ENCODE peak calls at places on chromosomes 1 and 21, in five cellular contexts. N is GM23248, G is HepG2, Q is mammary epithelial cell, V is endothelial cell of umbilical vein. Z is an unnamed sample.
A peak's percentile ranks its signal among the peaks of the same experiment; 100 is the strongest.

GRCh38 chr21:42349420-42350075 is 1.2 kb downstream of the TFF2 start:
- DNase-seq in Q (no peak), G (no peak), V (no peak), N (no peak), Z (no peak)

GRCh38 chr1:15246960-15247614 is at the start of gene FHAD1:
- DNase-seq in V (peak; percentile 64), G (no peak), N (peak; percentile 55), Q (peak; percentile 62), Z (no peak)

GRCh38 chr1:246144931-246145330 is 362.1 kb downstream of the SMYD3 start:
- DNase-seq in G (no peak), N (no peak), V (no peak), Q (no peak), Z (no peak)

GRCh38 chr1:229015791-229016190 is 255.1 kb upstream of the RAB4A start:
- DNase-seq in N (no peak), Q (no peak), G (peak; percentile 41), V (no peak), Z (no peak)

GRCh38 chr1:153922076-153922837 is 515 bp downstream of the GATAD2B start:
- DNase-seq in N (peak; percentile 58), V (no peak), G (peak; percentile 51), Q (peak; percentile 74), Z (peak; percentile 79)

GRCh38 chr1:86389315-86389714 is 6.8 kb downstream of the ODF2L start:
- DNase-seq in G (no peak), Q (no peak), V (peak; percentile 21), N (no peak), Z (no peak)

GRCh38 chr1:154337253-154337894 is 12.0 kb downstream of the ATP8B2 start:
- DNase-seq in V (no peak), G (no peak), Q (no peak), N (no peak), Z (no peak)

GRCh38 chr1:186446138-186446537 is 14.8 kb downstream of the PDC start:
- DNase-seq in V (no peak), N (no peak), Q (no peak), G (no peak), Z (no peak)

GRCh38 chr1:232880354-232880753 is 70.1 kb upstream of the NTPCR start:
- DNase-seq in Q (peak; percentile 14), G (peak; percentile 5), V (peak; percentile 26), N (peak; percentile 55), Z (peak; percentile 24)

GRCh38 chr21:45828580-45829565 is 152.7 kb upstream of the COL6A1 start:
- DNase-seq in G (no peak), N (no peak), Q (no peak), V (no peak), Z (no peak)

GRCh38 chr1:55478742-55479141 is 263.6 kb upstream of the USP24 start:
- DNase-seq in V (peak; percentile 68), G (peak; percentile 20), Q (peak; percentile 21), N (peak; percentile 38), Z (no peak)

DNA sequence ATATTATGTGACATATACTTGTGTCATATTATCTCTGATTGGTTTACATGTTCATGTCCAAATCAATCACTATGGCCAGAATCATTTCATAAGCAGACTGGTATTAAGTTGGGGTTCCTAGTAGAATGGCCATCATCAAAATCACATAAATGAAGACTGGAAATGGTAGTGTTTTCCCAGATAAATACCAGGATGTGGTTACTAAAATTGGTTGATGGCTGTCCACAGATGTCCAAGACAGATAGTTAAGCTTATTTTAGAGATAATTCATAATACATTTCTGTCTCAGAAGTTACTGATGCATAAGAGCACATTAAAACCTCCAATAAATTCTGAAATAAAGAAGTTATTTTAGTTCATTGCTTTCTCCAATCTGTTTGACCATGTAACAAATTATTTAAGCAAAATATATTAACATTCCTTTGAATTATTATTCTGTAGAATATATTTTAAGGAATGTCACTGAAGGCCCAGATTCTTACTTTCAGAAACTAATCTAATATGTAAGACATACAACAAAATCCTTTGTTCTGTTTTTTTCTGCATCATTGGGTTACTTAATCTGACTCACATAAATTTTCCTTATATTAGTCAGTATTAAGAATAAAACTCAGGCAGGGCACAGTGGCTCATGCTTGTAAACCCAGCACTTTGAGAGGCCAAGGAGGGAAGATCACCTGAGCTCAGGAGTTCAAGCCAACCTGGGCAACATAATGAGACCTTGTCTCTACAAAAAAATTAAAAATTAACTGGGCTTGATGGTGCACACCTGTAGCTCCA is 483.9 kb downstream of the PTPRC start:
- DNase-seq in G (no peak), V (no peak), Q (peak; percentile 85), N (peak; percentile 82), Z (no peak)
- H3K4me2 ChIP-seq in G (no peak overlapping the region), V (no peak overlapping the region), Q (no peak overlapping the region), N (peak overlapping the region; percentile 47), Z (no peak overlapping the region)

DNA sequence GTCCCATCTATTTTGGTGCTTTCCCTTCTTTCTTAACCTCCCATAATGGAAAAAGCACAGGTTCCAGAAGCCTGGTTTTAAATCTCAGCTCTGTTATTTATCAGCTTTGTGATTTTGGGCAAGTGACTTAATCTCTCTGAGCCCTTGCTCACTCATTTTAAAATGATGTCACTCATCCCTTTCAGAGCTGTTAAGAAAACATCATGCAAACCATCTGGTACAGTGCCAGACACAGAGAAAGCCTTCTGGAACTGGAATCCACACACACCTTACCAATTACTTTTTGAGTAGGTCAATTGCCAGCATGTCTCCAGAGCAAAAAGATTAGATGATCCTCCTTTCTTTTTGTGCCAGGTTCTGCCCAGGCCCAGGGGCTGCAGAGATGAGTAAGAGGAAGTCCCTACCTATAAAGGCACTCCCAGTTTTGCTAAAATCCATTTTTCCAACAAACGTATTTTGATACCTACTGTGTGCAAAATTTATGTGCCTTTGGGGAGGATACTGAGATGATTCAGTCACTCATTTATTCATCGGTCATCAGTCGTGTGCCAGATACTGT is 61.3 kb downstream of the ROR1 start:
- DNase-seq in V (no peak), Q (peak; percentile 47), G (no peak), N (peak; percentile 22), Z (no peak)
- H3K4me1 ChIP-seq in V (no peaks in the 10 kb centered on the region), Q (peaks cover 8% of the 10 kb centered on the region), G (no peaks in the 10 kb centered on the region), N (peaks cover under 1% of the 10 kb centered on the region), Z (no peaks in the 10 kb centered on the region)

DNA sequence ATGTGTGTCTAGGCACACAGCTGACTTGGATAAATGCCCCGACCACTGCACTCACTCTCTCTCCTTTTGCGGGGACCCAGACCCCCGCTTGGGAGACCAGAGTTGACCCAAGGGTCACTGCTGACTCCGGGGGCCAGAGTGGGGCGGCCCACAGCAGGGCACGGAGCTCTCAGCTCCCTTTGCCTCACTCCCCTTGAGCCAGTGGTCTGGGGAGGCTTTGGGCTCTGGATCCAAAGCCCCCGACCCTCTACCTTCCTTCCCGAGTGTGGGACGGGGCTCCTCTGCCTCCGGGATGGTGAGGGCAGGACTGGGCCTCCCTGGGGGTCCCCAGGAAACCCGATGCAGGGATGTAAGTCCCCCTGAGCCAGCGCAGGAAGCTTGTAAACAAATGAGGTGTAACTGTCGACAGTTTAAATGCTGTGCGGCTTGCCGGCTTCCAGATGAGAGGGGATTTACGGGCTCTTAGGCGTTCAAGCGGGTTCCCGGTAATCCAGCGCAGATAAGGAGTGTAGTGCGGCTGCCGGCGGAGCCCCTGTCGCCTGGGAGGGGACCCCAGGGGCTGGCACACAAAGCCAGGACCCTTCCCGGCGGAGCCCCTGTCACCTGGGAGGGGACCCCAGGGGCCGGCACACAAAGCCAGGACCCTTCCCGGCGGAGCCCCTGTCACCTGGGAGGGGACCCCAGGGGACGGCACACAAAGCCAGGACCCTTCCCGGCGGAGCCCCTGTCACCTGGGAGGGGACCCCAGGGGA is 7.4 kb downstream of the ACTRT2 start:
- DNase-seq in Q (no peak), N (no peak), G (no peak), V (no peak), Z (no peak)
- TF ChIP-seq EZH2 in Q (no peak), N (no peak), G (no peak), V (no peak), Z (no peak)

GRCh38 chr1:220877348-220878095 is 1.7 kb upstream of the HLX start:
- DNase-seq in N (no peak), Q (no peak), V (no peak), G (no peak), Z (no peak)
- H3K4me2 ChIP-seq in N (no peak overlapping the region), Q (no peak overlapping the region), V (peak overlapping the region; percentile 81), G (no peak overlapping the region), Z (no peak overlapping the region)

DNA sequence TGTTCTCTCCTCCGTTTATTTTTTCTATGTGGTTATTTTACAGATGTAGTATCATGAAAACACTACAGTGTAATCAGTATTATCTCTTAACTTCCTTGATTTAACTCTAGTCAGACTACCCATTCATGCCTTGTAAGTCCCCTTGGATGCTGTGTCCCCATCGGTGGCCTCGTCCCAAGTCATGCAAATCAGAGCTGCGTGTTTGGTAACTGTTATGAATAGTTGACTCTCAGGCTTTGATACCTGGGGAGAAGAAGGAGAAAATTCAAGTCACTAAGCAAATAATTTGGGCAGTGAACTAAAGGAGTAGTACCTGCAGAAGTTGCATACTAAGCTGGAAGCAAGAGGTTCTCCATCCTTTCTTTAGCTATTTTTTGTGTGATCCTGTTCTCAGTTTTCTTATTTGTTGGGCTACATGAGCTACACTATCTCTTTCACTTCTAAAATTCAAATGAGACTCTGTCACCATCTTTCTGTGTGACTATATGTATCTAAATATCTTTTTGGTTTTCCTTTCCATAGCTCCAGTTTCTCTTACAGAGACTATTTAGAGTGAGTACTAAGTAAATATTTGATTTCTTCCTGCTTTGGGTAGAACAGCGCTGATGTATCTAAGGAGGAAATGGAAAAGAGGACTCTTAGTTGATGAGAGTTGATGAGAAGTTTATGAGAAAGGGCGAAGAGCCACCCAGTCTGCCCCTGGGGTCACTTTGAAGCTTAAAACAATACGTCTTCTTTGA is 50.9 kb downstream of the VANGL2 start:
- DNase-seq in N (no peak), Q (no peak), V (no peak), G (no peak), Z (no peak)
- H3K4me1 ChIP-seq in N (no peaks in the 10 kb centered on the region), Q (no peaks in the 10 kb centered on the region), V (no peaks in the 10 kb centered on the region), G (no peaks in the 10 kb centered on the region), Z (peaks cover 17% of the 10 kb centered on the region)

DNA sequence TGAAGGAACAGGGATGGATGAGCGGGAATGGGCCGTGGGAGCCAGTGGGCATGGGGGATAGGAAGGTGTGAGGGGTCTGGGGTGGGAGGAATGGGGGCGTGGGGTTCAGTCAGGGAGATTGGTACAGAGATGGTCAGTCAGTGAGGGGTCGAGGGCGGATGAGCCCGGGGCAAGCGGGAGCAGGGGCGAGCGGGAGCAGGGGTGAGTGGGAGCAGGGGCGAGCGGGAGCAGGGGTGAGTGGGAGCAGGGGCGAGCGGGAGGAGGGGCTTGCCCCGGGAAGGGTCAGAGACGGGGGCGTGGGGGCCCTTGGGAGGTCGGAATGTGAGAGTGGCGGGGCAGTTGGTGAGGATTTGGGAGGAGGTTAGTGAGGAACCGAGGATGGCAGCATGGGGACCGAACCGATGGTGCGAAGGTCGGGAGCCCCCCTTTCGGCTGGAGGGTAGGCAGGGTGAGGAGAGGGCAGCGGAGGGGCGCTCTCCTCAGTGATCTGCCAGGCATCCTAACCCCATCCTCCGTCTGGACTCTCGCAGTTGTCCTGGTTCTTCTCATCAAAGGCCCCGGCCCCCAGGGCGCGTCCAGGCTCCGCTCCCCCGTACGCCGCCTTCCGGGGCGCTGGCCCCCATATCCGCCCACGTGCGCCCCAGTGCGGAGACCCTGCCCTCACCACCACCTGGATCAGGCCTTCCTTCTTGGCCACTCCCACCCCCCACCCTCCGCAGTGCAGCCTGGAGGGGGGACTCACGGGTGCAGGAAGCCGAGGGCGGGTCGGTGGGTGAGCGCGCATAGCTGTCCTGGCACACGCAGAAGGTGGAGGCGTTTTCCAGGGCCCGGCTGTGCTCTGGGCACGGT is 11.2 kb downstream of the EPHA10 start:
- DNase-seq in Q (no peak), N (no peak), V (no peak), G (no peak), Z (no peak)
- TF ChIP-seq EZH2 in Q (peak; percentile 32), N (peak; percentile 8), V (peak; percentile 70), G (no peak), Z (no peak)

Z was measured in DND-41.